ENCODE peak calls at places on chromosome 6, in four cellular contexts. L is NCI-H1105 treated with DMSO at 0.1 percent for 48 hours, W is glomerular endothelial cell, N is nucleus accumbens. S is an unnamed sample.

GRCh38 chr6:132068766-132069165 is 117.6 kb upstream of the CCN2 start:
- DNase-seq in L (no peak), W (no peak), N (no peak), S (no peak)

GRCh38 chr6:12939314-12939713 is 222.7 kb downstream of the PHACTR1 start:
- DNase-seq in L (no peak), W (no peak), N (no peak), S (no peak)

GRCh38 chr6:53703047-53703446 is 37.5 kb upstream of the KLHL31 start:
- DNase-seq in L (peak), W (no peak), N (no peak), S (no peak)

GRCh38 chr6:168035661-168036616 is 38.5 kb downstream of the KIF25 start:
- DNase-seq in L (peak), W (no peak), N (no peak), S (no peak)

GRCh38 chr6:120055071-120055470 is 705.5 kb upstream of the MAN1A1 start:
- DNase-seq in L (no peak), W (no peak), N (no peak), S (no peak)

GRCh38 chr6:9380568-9380967 is 945.2 kb upstream of the SLC35B3 start:
- DNase-seq in L (no peak), W (no peak), N (no peak), S (no peak)

GRCh38 chr6:107634147-107635057 is 144.5 kb downstream of the SOBP start:
- DNase-seq in L (no peak), W (no peak), N (no peak), S (no peak)

GRCh38 chr6:77619114-77619513 is 33.7 kb upstream of the MEI4 start:
- DNase-seq in L (no peak), W (no peak), N (no peak), S (no peak)

GRCh38 chr6:168124921-168125320 is 45.9 kb upstream of the FRMD1 start:
- DNase-seq in L (no peak), W (no peak), N (no peak), S (no peak)

GRCh38 chr6:141551318-141551717 is 581.4 kb upstream of the GJE1 start:
- DNase-seq in L (peak), W (no peak), N (no peak), S (no peak)

GRCh38 chr6:44100088-44100550 is 27.1 kb downstream of the MRPL14 start:
- DNase-seq in L (no peak), W (no peak), N (no peak), S (no peak)

GRCh38 chr6:2502998-2503674 is 247.6 kb downstream of the MYLK4 start:
- DNase-seq in L (no peak), W (no peak), N (no peak), S (no peak)

GRCh38 chr6:117451607-117452164 is 25.9 kb upstream of the ROS1 start:
- DNase-seq in L (no peak), W (no peak), N (no peak), S (no peak)

GRCh38 chr6:107679457-107679856 is 144.7 kb downstream of the SCML4 start:
- DNase-seq in L (no peak), W (no peak), N (no peak), S (no peak)

GRCh38 chr6:16243055-16243454 is 4.7 kb downstream of the GMPR start:
- DNase-seq in L (no peak), W (no peak), N (no peak), S (peak)

GRCh38 chr6:11013671-11014070 is 30.4 kb downstream of the ELOVL2 start:
- DNase-seq in L (no peak), W (no peak), N (no peak), S (no peak)

GRCh38 chr6:63269470-63269869 is 50.3 kb downstream of the LGSN start:
- DNase-seq in L (no peak), W (no peak), N (no peak), S (no peak)

GRCh38 chr6:54282186-54282585 is 26.1 kb upstream of the TINAG start:
- DNase-seq in L (no peak), W (peak), N (no peak), S (no peak)

GRCh38 chr6:42341221-42341620 is 110.5 kb downstream of the TRERF1 start:
- DNase-seq in L (no peak), W (no peak), N (no peak), S (no peak)

GRCh38 chr6:89597988-89598387 is 40.6 kb downstream of the LYRM2 start:
- DNase-seq in L (peak), W (no peak), N (no peak), S (no peak)

S was measured in head of caudate nucleus.